ENCODE peak calls at places on chromosomes 13 and 19, in eight cellular contexts. M is activated naive CD4-positive, alpha-beta T cell; O is activated CD8-positive, alpha-beta memory T cell treated with anti-CD3 and anti-CD28 coated beads, Interleukin-2, amount 50 U/mL, for 4 hours; D is hypothalamus; B is heart left ventricle; E is lower lobe of right lung; T is epithelial cell of esophagus; A is kidney epithelial cell. C is an unnamed sample.

GRCh38 chr19:50434525-50434924 is 1.8 kb downstream of the MYBPC2 start:
- DNase-seq in A (no peak), O (no peak), T (no peak), E (no peak), D (no peak), M (no peak), B (no peak), C (no peak)

GRCh38 chr19:30148039-30148438 is 206.0 kb downstream of the URI1 start:
- DNase-seq in M (no peak), T (peak; percentile 17), E (no peak), O (no peak), B (no peak), A (no peak), D (no peak), C (no peak)

GRCh38 chr13:114101831-114102520 is 30.4 kb downstream of the RASA3 start:
- DNase-seq in B (no peak), E (peak; percentile 41), T (no peak), A (no peak), D (no peak), O (peak; percentile 15), M (no peak), C (no peak)

GRCh38 chr13:77056886-77057285 is 29.9 kb upstream of the FBXL3 start:
- DNase-seq in T (no peak), O (no peak), A (no peak), M (no peak), B (no peak), E (no peak), D (no peak), C (no peak)

GRCh38 chr13:19181621-19182485 is at the start of gene TUBA3C:
- DNase-seq in E (no peak), D (no peak), A (no peak), O (no peak), B (no peak), T (no peak), M (no peak), C (no peak)

GRCh38 chr13:71030789-71031188 is 836.2 kb downstream of the DACH1 start:
- DNase-seq in B (no peak), D (no peak), O (no peak), A (no peak), T (no peak), E (no peak), M (no peak), C (no peak)

GRCh38 chr13:105442941-105443340 is 1092.5 kb downstream of the EFNB2 start:
- DNase-seq in D (peak; percentile 1), T (peak; percentile 99), E (no peak), A (peak; percentile 99), M (no peak), B (peak; percentile 18), O (no peak), C (peak; percentile 77)

GRCh38 chr13:20182231-20182846 is 10.4 kb downstream of the GJB2 start:
- DNase-seq in A (peak; percentile 43), T (peak; percentile 81), D (peak; percentile 56), O (peak; percentile 45), M (no peak), E (no peak), B (no peak), C (peak; percentile 45)

GRCh38 chr13:48631441-48631840 is 22.3 kb upstream of the CYSLTR2 start:
- DNase-seq in O (no peak), T (no peak), E (no peak), D (no peak), B (no peak), A (no peak), M (no peak), C (peak; percentile 54)

GRCh38 chr13:43911283-43911682 is 31.6 kb downstream of the LACC1 start:
- DNase-seq in A (no peak), E (no peak), M (no peak), O (no peak), D (no peak), B (no peak), T (no peak), C (no peak)

GRCh38 chr19:19627716-19628498 is at the start of gene LPAR2:
- DNase-seq in O (peak; percentile 81), M (peak; percentile 85), T (peak; percentile 60), A (no peak), D (no peak), E (peak; percentile 72), B (no peak), C (peak; percentile 33)

GRCh38 chr13:40777166-40777956 is 6.4 kb upstream of the MRPS31 start:
- DNase-seq in T (peak; percentile 59), B (no peak), A (no peak), D (peak; percentile 74), M (no peak), E (no peak), O (no peak), C (peak; percentile 1)

GRCh38 chr19:14345364-14345763 is 35.9 kb upstream of the ADGRE5 start:
- DNase-seq in A (no peak), T (no peak), E (no peak), M (no peak), D (no peak), O (no peak), B (no peak), C (no peak)

GRCh38 chr13:30204564-30204963 is 102.8 kb downstream of the KATNAL1 start:
- DNase-seq in E (no peak), D (no peak), B (no peak), A (no peak), O (no peak), T (no peak), M (no peak), C (no peak)

GRCh38 chr13:27375686-27376326 is 48.6 kb upstream of the GTF3A start:
- DNase-seq in A (no peak), B (peak; percentile 38), M (peak; percentile 25), E (peak; percentile 61), O (peak; percentile 58), D (peak; percentile 18), T (peak; percentile 52), C (peak; percentile 21)

GRCh38 chr13:32376642-32377418 is 51.1 kb downstream of the N4BP2L1 start:
- DNase-seq in B (no peak), M (no peak), E (no peak), D (no peak), T (no peak), O (no peak), A (no peak), C (no peak)

GRCh38 chr19:14977128-14977527 is 2.5 kb downstream of the SLC1A6 start:
- DNase-seq in D (no peak), T (no peak), E (no peak), M (no peak), B (no peak), A (no peak), O (no peak), C (no peak)

GRCh38 chr13:36778083-36778671 is 40.8 kb upstream of the RFXAP start:
- DNase-seq in A (no peak), B (no peak), O (no peak), E (no peak), D (no peak), T (peak; percentile 23), M (no peak), C (no peak)

GRCh38 chr13:84121456-84121855 is 239.2 kb upstream of the SLITRK1 start:
- DNase-seq in T (peak; percentile 80), B (no peak), O (no peak), E (no peak), A (no peak), M (no peak), D (no peak), C (no peak)

GRCh38 chr13:26485786-26486185 is 71.7 kb upstream of the WASF3 start:
- DNase-seq in O (no peak), A (no peak), E (no peak), T (no peak), M (no peak), D (peak; percentile 43), B (no peak), C (no peak)

GRCh38 chr19:34459614-34460013 is 21.9 kb upstream of the WTIP start:
- DNase-seq in A (no peak), B (no peak), O (no peak), M (no peak), D (no peak), T (peak; percentile 31), E (no peak), C (no peak)

GRCh38 chr13:68984688-68985319 is 1122.8 kb upstream of the ATXN8OS start:
- DNase-seq in M (no peak), T (no peak), B (no peak), A (no peak), D (no peak), E (no peak), O (no peak), C (no peak)

GRCh38 chr13:56903710-56904109 is 237.0 kb upstream of the PRR20A start:
- DNase-seq in E (no peak), M (no peak), B (no peak), T (no peak), D (no peak), A (no peak), O (no peak), C (no peak)

GRCh38 chr13:47661076-47661475 is 340.0 kb downstream of the SUCLA2 start:
- DNase-seq in M (no peak), E (no peak), O (no peak), T (peak; percentile 35), D (no peak), B (no peak), A (no peak), C (no peak)

GRCh38 chr19:48990400-48990799 is 2.7 kb downstream of the GYS1 start:
- DNase-seq in D (no peak), T (no peak), B (no peak), M (no peak), A (no peak), E (no peak), O (no peak), C (no peak)